ENCODE peak calls at places on chromosomes 6 and 20, in four cellular contexts. One of them, this sample, is unnamed. For H3K9me2, the result is how much of the 10 kb centered on the place peaks cover.

GRCh38 chr6:52063584-52064400 is 23.6 kb downstream of the PKHD1 start:
- DNase-seq in GM23338: peak
- DNase-seq in GM23248: peak
- DNase-seq in Karpas-422: peak
- DNase-seq in this sample: peak

GRCh38 chr6:80226699-80227098 is 120.2 kb downstream of the BCKDHB start:
- DNase-seq in Karpas-422: no peak
- DNase-seq in GM23338: no peak
- DNase-seq in GM23248: no peak
- DNase-seq in this sample: no peak

GRCh38 chr20:8213831-8214587 is 81.9 kb downstream of the PLCB1 start:
- DNase-seq in GM23338: no peak
- DNase-seq in GM23248: no peak
- DNase-seq in Karpas-422: no peak
- DNase-seq in this sample: peak

GRCh38 chr6:165714907-165715306 is 51.9 kb upstream of the PDE10A start:
- DNase-seq in GM23338: no peak
- DNase-seq in GM23248: no peak
- DNase-seq in Karpas-422: no peak
- DNase-seq in this sample: no peak

GRCh38 chr6:113526995-113527394 is 330.1 kb upstream of the MARCKS start:
- DNase-seq in GM23248: no peak
- DNase-seq in GM23338: no peak
- DNase-seq in Karpas-422: no peak
- DNase-seq in this sample: no peak

GRCh38 chr6:170371588-170371987 is 65.0 kb downstream of the FAM120B start:
- DNase-seq in GM23338: peak
- DNase-seq in Karpas-422: no peak
- DNase-seq in GM23248: no peak
- DNase-seq in this sample: no peak

GRCh38 chr6:41690541-41691330 is 44.7 kb downstream of the TFEB start:
- DNase-seq in GM23248: no peak
- DNase-seq in Karpas-422: no peak
- DNase-seq in GM23338: no peak
- DNase-seq in this sample: no peak

GRCh38 chr6:148617522-148617921 is 129.3 kb upstream of the UST start:
- DNase-seq in GM23248: peak
- DNase-seq in Karpas-422: no peak
- DNase-seq in GM23338: no peak
- DNase-seq in this sample: no peak

GRCh38 chr20:1671891-1672669 is 14.5 kb upstream of the SIRPG start:
- DNase-seq in GM23248: no peak
- DNase-seq in GM23338: no peak
- DNase-seq in Karpas-422: no peak
- DNase-seq in this sample: no peak

GRCh38 chr6:155247618-155248017 is 16.2 kb upstream of the CLDN20 start:
- DNase-seq in GM23338: peak
- DNase-seq in GM23248: peak
- DNase-seq in Karpas-422: no peak
- DNase-seq in this sample: no peak

GRCh38 chr20:25586877-25587276 is 1.5 kb upstream of the NINL start:
- DNase-seq in Karpas-422: no peak
- DNase-seq in GM23248: peak
- DNase-seq in GM23338: no peak
- DNase-seq in this sample: no peak

GRCh38 chr6:107730106-107730505 is 94.0 kb downstream of the SCML4 start:
- DNase-seq in Karpas-422: no peak
- DNase-seq in GM23248: no peak
- DNase-seq in GM23338: peak
- DNase-seq in this sample: no peak

GRCh38 chr6:156660389-156660788 is 116.8 kb upstream of the ARID1B start:
- DNase-seq in GM23248: no peak
- DNase-seq in Karpas-422: no peak
- DNase-seq in GM23338: no peak
- DNase-seq in this sample: no peak

GRCh38 chr20:64232794-64233193 is 22.8 kb upstream of the PCMTD2 start:
- DNase-seq in GM23338: no peak
- DNase-seq in Karpas-422: peak
- DNase-seq in GM23248: peak
- DNase-seq in this sample: no peak

GRCh38 chr6:166433096-166433495 is 50.4 kb upstream of the MPC1 start:
- DNase-seq in GM23338: no peak
- DNase-seq in GM23248: no peak
- DNase-seq in Karpas-422: no peak
- DNase-seq in this sample: no peak

GRCh38 chr20:3687655-3688054 is 5.8 kb upstream of the ADAM33 start:
- DNase-seq in GM23248: peak
- DNase-seq in GM23338: peak
- DNase-seq in Karpas-422: peak
- DNase-seq in this sample: no peak

DNA sequence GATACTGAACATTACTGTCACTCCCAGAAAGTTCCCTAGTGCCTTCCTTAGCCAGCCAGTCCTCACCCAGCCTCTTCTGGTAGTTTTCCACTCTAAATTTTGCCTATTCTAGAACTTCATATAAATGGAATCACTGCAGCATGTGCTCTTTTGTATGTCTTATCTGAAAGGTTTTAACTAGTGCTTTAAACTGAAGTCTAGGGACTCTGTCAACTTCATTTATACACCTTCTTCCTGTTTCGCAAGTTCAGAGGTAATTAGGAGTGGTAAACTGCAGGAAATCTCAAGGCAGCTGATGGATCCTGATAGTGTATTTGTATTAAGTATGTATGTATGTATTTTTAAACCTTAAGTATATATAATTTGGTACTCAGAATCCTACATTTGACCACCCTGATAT is 94.3 kb downstream of the TCP11 start:
- DNase-seq in Karpas-422: no peak
- DNase-seq in GM23248: peak
- DNase-seq in GM23338: no peak
- DNase-seq in this sample: no peak
- H3K9me2 ChIP-seq in Karpas-422: under half
- H3K9me2 ChIP-seq in GM23248: under half
- H3K9me2 ChIP-seq in GM23338: under half
- H3K9me2 ChIP-seq in this sample: under half

GRCh38 chr6:73649783-73650182 is 4.0 kb downstream of the SLC17A5 start:
- DNase-seq in GM23338: no peak
- DNase-seq in GM23248: no peak
- DNase-seq in Karpas-422: no peak
- DNase-seq in this sample: no peak
- H3K27ac ChIP-seq in GM23338: no peak
- H3K27ac ChIP-seq in GM23248: no peak
- H3K27ac ChIP-seq in Karpas-422: no peak
- H3K27ac ChIP-seq in this sample: no peak

GRCh38 chr6:163813979-163814493 is 399.5 kb downstream of the QKI start:
- DNase-seq in GM23338: no peak
- DNase-seq in GM23248: no peak
- DNase-seq in Karpas-422: no peak
- DNase-seq in this sample: no peak
- H3K9me2 ChIP-seq in GM23338: under half
- H3K9me2 ChIP-seq in GM23248: under half
- H3K9me2 ChIP-seq in Karpas-422: under half
- H3K9me2 ChIP-seq in this sample: under half

GRCh38 chr6:26554669-26555504 is 16.7 kb downstream of the HMGN4 start:
- DNase-seq in GM23338: peak
- DNase-seq in Karpas-422: peak
- DNase-seq in GM23248: peak
- DNase-seq in this sample: peak
- H3K27ac ChIP-seq in GM23338: no peak
- H3K27ac ChIP-seq in Karpas-422: peak
- H3K27ac ChIP-seq in GM23248: peak
- H3K27ac ChIP-seq in this sample: peak

DNA sequence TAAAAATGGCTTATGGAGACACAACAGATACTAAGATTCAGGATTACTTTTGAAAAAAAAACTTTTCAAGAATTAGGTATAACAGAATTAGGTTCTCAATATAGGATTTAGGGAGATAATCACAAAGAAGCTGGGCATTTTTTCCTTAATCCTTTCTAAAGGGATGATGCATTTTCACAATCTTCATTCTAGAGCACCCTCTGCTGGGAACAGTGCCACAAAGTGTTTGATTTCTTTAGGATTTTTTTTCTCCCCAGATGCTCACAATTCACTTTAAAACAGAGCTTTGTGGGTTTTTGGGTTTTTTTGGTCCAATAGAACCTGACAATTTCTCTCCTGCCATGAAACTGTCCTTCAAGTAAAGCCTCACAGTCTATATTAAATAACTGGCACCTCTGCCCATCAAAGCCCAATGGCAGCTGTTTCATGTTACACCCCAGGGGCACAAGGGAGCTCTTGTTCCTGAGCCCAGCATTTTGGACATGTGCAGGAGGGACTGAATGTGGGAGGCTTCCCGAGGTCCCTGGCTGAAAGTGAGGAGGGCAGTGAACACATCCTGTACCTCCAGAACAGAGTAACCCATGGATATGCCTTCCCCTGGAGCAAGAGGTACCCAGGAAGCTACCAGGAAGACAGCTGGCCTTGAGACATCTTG is 39.7 kb downstream of the PREP start:
- DNase-seq in Karpas-422: no peak
- DNase-seq in GM23338: peak
- DNase-seq in GM23248: peak
- DNase-seq in this sample: peak
- H3K9me2 ChIP-seq in Karpas-422: under half
- H3K9me2 ChIP-seq in GM23338: under half
- H3K9me2 ChIP-seq in GM23248: under half
- H3K9me2 ChIP-seq in this sample: under half

This sample was measured in MM.1S.